ENCODE peak calls at places on chromosomes 3 and 15, in seven cellular contexts. G is neuronal stem cell, E is mesendoderm, X is H9, R is mesenchymal stem cell, T is IMR-90, J is H1. O is an unnamed sample.
A peak's percentile ranks its signal among the peaks of the same experiment; 100 is the strongest.

GRCh38 chr3:179308006-179308405 is 14.8 kb upstream of the ZNF639 start:
- DNase-seq in G (no peak), E (no peak), X (no peak), R (no peak), T (peak; percentile 10), J (no peak), O (peak; percentile 21)

GRCh38 chr3:190718691-190719090 is 143.8 kb downstream of the GMNC start:
- DNase-seq in G (no peak), E (no peak), X (no peak), R (peak; percentile 34), T (peak; percentile 89), J (no peak), O (peak; percentile 46)

GRCh38 chr3:124829819-124830554 is 57.2 kb downstream of the ITGB5 start:
- DNase-seq in G (no peak), E (no peak), X (no peak), R (no peak), T (no peak), J (no peak), O (no peak)

GRCh38 chr15:45224596-45225217 is 27.3 kb upstream of the SLC28A2 start:
- DNase-seq in G (no peak), E (peak; percentile 91), X (no peak), R (no peak), T (no peak), J (no peak), O (no peak)

GRCh38 chr3:89049119-89049518 is 58.3 kb upstream of the EPHA3 start:
- DNase-seq in G (no peak), E (peak; percentile 80), X (peak; percentile 73), R (no peak), T (peak; percentile 11), J (peak; percentile 29), O (no peak)

GRCh38 chr15:89171136-89172072 is 50.0 kb downstream of the RLBP1 start:
- DNase-seq in G (peak; percentile 65), E (peak; percentile 86), X (peak; percentile 81), R (peak; percentile 46), T (peak; percentile 36), J (peak; percentile 44), O (peak; percentile 43)

GRCh38 chr3:104977719-104978118 is 389.0 kb upstream of the ALCAM start:
- DNase-seq in G (no peak), E (no peak), X (no peak), R (no peak), T (no peak), J (no peak), O (no peak)

GRCh38 chr3:186524616-186525015 is 19.6 kb downstream of the CRYGS start:
- DNase-seq in G (no peak), E (no peak), X (no peak), R (no peak), T (no peak), J (no peak), O (no peak)

GRCh38 chr15:66164788-66165187 is 88.8 kb downstream of the MEGF11 start:
- DNase-seq in G (no peak), E (no peak), X (no peak), R (no peak), T (no peak), J (no peak), O (no peak)

GRCh38 chr3:169666501-169667379 is 3.2 kb upstream of the MECOM start:
- DNase-seq in G (peak; percentile 30), E (no peak), X (peak; percentile 63), R (no peak), T (no peak), J (no peak), O (no peak)

GRCh38 chr3:160602259-160602658 is 36.9 kb upstream of the KPNA4 start:
- DNase-seq in G (no peak), E (no peak), X (no peak), R (no peak), T (no peak), J (no peak), O (no peak)

GRCh38 chr3:133675631-133676335 is 14.0 kb upstream of the TOPBP1 start:
- DNase-seq in G (no peak), E (peak; percentile 57), X (no peak), R (no peak), T (no peak), J (no peak), O (no peak)

GRCh38 chr3:38116471-38117162 is 20.3 kb downstream of the ACAA1 start:
- DNase-seq in G (no peak), E (no peak), X (no peak), R (no peak), T (no peak), J (no peak), O (no peak)

GRCh38 chr3:101695779-101696372 is 9.4 kb upstream of the RPL24 start:
- DNase-seq in G (peak; percentile 65), E (peak; percentile 74), X (no peak), R (peak; percentile 77), T (peak; percentile 53), J (no peak), O (peak; percentile 53)

GRCh38 chr3:157786618-157787017 is 283.4 kb upstream of the VEPH1 start:
- DNase-seq in G (no peak), E (no peak), X (no peak), R (no peak), T (peak; percentile 24), J (no peak), O (no peak)

GRCh38 chr3:150237490-150237889 is 170.6 kb upstream of the TSC22D2 start:
- DNase-seq in G (no peak), E (no peak), X (no peak), R (peak; percentile 31), T (peak; percentile 73), J (no peak), O (no peak)

GRCh38 chr3:194686816-194687637 is 1.3 kb downstream of the FAM43A start:
- DNase-seq in G (peak; percentile 70), E (peak; percentile 84), X (peak; percentile 71), R (peak; percentile 71), T (peak; percentile 58), J (no peak), O (peak; percentile 51)

GRCh38 chr3:196634224-196634623 is 5.3 kb upstream of the NRROS start:
- DNase-seq in G (no peak), E (no peak), X (no peak), R (no peak), T (no peak), J (no peak), O (peak; percentile 31)

GRCh38 chr3:123633530-123633929 is 48.7 kb upstream of the HACD2 start:
- DNase-seq in G (no peak), E (no peak), X (no peak), R (no peak), T (no peak), J (no peak), O (no peak)

GRCh38 chr3:141383555-141384129 is 15.3 kb downstream of the ZBTB38 start:
- DNase-seq in G (no peak), E (no peak), X (no peak), R (peak; percentile 27), T (peak; percentile 67), J (no peak), O (peak; percentile 63)

GRCh38 chr15:74027688-74028087 is 33.2 kb downstream of the PML start:
- DNase-seq in G (no peak), E (no peak), X (no peak), R (no peak), T (no peak), J (no peak), O (no peak)

GRCh38 chr15:31488437-31489204 is 162.0 kb downstream of the KLF13 start:
- DNase-seq in G (peak; percentile 76), E (peak; percentile 89), X (peak; percentile 82), R (peak; percentile 91), T (peak; percentile 91), J (peak; percentile 66), O (peak; percentile 45)

GRCh38 chr3:73295511-73296257 is 234.2 kb downstream of the EBLN2 start:
- DNase-seq in G (no peak), E (no peak), X (no peak), R (no peak), T (no peak), J (no peak), O (no peak)

GRCh38 chr15:65115542-65115941 is 542 bp upstream of the UBAP1L start:
- DNase-seq in G (no peak), E (no peak), X (no peak), R (no peak), T (no peak), J (no peak), O (no peak)

GRCh38 chr15:65377105-65377975 is 462 bp downstream of the IGDCC3 start:
- DNase-seq in G (no peak), E (peak; percentile 77), X (peak; percentile 58), R (peak; percentile 65), T (no peak), J (no peak), O (no peak)

GRCh38 chr15:66965201-66965900 is 100.1 kb upstream of the SMAD3 start:
- DNase-seq in G (no peak), E (no peak), X (no peak), R (no peak), T (no peak), J (no peak), O (no peak)

GRCh38 chr3:6351752-6352151 is 509.2 kb upstream of the GRM7 start:
- DNase-seq in G (no peak), E (no peak), X (no peak), R (no peak), T (no peak), J (no peak), O (no peak)

GRCh38 chr15:75651810-75652543 is 4.3 kb downstream of the SNX33 start:
- DNase-seq in G (no peak), E (no peak), X (no peak), R (no peak), T (no peak), J (no peak), O (no peak)

GRCh38 chr3:48563382-48563918 is at the start of gene UCN2:
- DNase-seq in G (no peak), E (no peak), X (no peak), R (peak; percentile 51), T (peak; percentile 21), J (no peak), O (no peak)
- H3K4me2 ChIP-seq in G (no peak within 1 kb of the TSS), E (no peak within 1 kb of the TSS), X (no peak within 1 kb of the TSS), R (no peak within 1 kb of the TSS), T (no peak within 1 kb of the TSS), J (no peak within 1 kb of the TSS), O (no peak within 1 kb of the TSS)

DNA sequence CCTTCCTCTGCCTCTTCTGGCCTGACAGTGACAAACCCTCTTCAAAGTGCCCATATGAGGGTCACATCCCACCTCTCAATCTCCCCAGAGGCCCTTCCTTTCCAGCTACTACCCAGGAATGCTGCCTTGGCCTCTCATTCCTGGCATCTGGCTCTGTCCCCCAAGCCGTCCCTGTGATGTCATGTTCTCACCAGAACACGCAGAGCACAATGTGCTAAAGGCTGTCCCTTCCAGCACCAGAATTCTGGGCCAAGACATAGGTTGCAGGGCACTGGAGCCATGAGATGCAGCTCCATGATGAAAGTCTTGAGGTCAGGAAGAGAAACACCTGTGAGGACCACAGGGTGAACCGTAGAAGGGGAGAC is 306.6 kb downstream of the NTRK3 start:
- DNase-seq in G (no peak), E (no peak), X (no peak), R (no peak), T (no peak), J (no peak), O (no peak)
- H3K23ac ChIP-seq in G (no peak overlapping the region), E (no peak overlapping the region), X (no peak overlapping the region), R (no peak overlapping the region), T (no peak overlapping the region), J (no peak overlapping the region), O (no peak overlapping the region)

GRCh38 chr3:72234394-72234793 is 449.4 kb upstream of the PROK2 start:
- DNase-seq in G (no peak), E (no peak), X (no peak), R (no peak), T (peak; percentile 50), J (no peak), O (peak; percentile 45)
- H3K4me2 ChIP-seq in G (no peak overlapping the region), E (no peak overlapping the region), X (no peak overlapping the region), R (no peak overlapping the region), T (no peak overlapping the region), J (no peak overlapping the region), O (no peak overlapping the region)

GRCh38 chr3:20657566-20657965 is 471.6 kb upstream of the SGO1 start:
- DNase-seq in G (no peak), E (no peak), X (no peak), R (no peak), T (no peak), J (no peak), O (no peak)

GRCh38 chr3:20658491-20658890 is 472.5 kb upstream of the SGO1 start:
- DNase-seq in G (no peak), E (no peak), X (no peak), R (no peak), T (no peak), J (no peak), O (no peak)
- H3K23ac ChIP-seq in G (no peak overlapping the region), E (no peak overlapping the region), X (no peak overlapping the region), R (no peak overlapping the region), T (no peak overlapping the region), J (no peak overlapping the region), O (no peak overlapping the region)

O was measured in trophoblast cell.